ENCODE peak calls at places on chromosomes 7 and 10, in six cellular contexts. One of them, this sample, is unnamed.

GRCh38 chr10:323651-324293 is 188.5 kb downstream of the ZMYND11 start:
- DNase-seq in lower lobe of right lung: peak; percentile 68
- DNase-seq in upper lobe of right lung: peak; percentile 77
- DNase-seq in kidney epithelial cell: peak; percentile 85
- DNase-seq in GM12878: peak; percentile 65
- DNase-seq in hepatocyte: peak; percentile 77
- DNase-seq in this sample: no peak

GRCh38 chr7:108000875-108001758 is 1.8 kb downstream of the LAMB1 start:
- DNase-seq in lower lobe of right lung: peak; percentile 51
- DNase-seq in upper lobe of right lung: peak; percentile 66
- DNase-seq in kidney epithelial cell: no peak
- DNase-seq in GM12878: no peak
- DNase-seq in hepatocyte: peak; percentile 64
- DNase-seq in this sample: peak; percentile 55

GRCh38 chr7:30984359-30985107 is 20.8 kb downstream of the GHRHR start:
- DNase-seq in lower lobe of right lung: no peak
- DNase-seq in upper lobe of right lung: no peak
- DNase-seq in kidney epithelial cell: no peak
- DNase-seq in GM12878: no peak
- DNase-seq in hepatocyte: no peak
- DNase-seq in this sample: no peak

GRCh38 chr7:140754506-140754905 is 58.0 kb downstream of the NDUFB2 start:
- DNase-seq in lower lobe of right lung: no peak
- DNase-seq in upper lobe of right lung: no peak
- DNase-seq in kidney epithelial cell: no peak
- DNase-seq in GM12878: no peak
- DNase-seq in hepatocyte: no peak
- DNase-seq in this sample: no peak

GRCh38 chr10:97011397-97011796 is 174.4 kb downstream of the SLIT1 start:
- DNase-seq in lower lobe of right lung: no peak
- DNase-seq in upper lobe of right lung: no peak
- DNase-seq in kidney epithelial cell: no peak
- DNase-seq in GM12878: no peak
- DNase-seq in hepatocyte: no peak
- DNase-seq in this sample: no peak

GRCh38 chr7:140231779-140232491 is 55.2 kb upstream of the KDM7A start:
- DNase-seq in lower lobe of right lung: no peak
- DNase-seq in upper lobe of right lung: no peak
- DNase-seq in kidney epithelial cell: no peak
- DNase-seq in GM12878: no peak
- DNase-seq in hepatocyte: no peak
- DNase-seq in this sample: no peak

GRCh38 chr7:24877790-24878311 is 102.1 kb downstream of the OSBPL3 start:
- DNase-seq in lower lobe of right lung: no peak
- DNase-seq in upper lobe of right lung: no peak
- DNase-seq in kidney epithelial cell: no peak
- DNase-seq in GM12878: peak; percentile 62
- DNase-seq in hepatocyte: no peak
- DNase-seq in this sample: no peak

GRCh38 chr10:132545659-132546367 is 8.2 kb downstream of the INPP5A start:
- DNase-seq in lower lobe of right lung: no peak
- DNase-seq in upper lobe of right lung: no peak
- DNase-seq in kidney epithelial cell: no peak
- DNase-seq in GM12878: no peak
- DNase-seq in hepatocyte: no peak
- DNase-seq in this sample: no peak

GRCh38 chr7:1225462-1226154 is 7.1 kb upstream of the UNCX start:
- DNase-seq in lower lobe of right lung: no peak
- DNase-seq in upper lobe of right lung: no peak
- DNase-seq in kidney epithelial cell: no peak
- DNase-seq in GM12878: no peak
- DNase-seq in hepatocyte: peak; percentile 49
- DNase-seq in this sample: peak; percentile 45

GRCh38 chr7:81873559-81873958 is 103.7 kb upstream of the HGF start:
- DNase-seq in lower lobe of right lung: no peak
- DNase-seq in upper lobe of right lung: no peak
- DNase-seq in kidney epithelial cell: no peak
- DNase-seq in GM12878: peak; percentile 31
- DNase-seq in hepatocyte: no peak
- DNase-seq in this sample: no peak

GRCh38 chr10:12605580-12606405 is 256.4 kb downstream of the CAMK1D start:
- DNase-seq in lower lobe of right lung: peak; percentile 84
- DNase-seq in upper lobe of right lung: peak; percentile 86
- DNase-seq in kidney epithelial cell: peak; percentile 12
- DNase-seq in GM12878: no peak
- DNase-seq in hepatocyte: peak; percentile 64
- DNase-seq in this sample: no peak

GRCh38 chr7:81267508-81267907 is 348.7 kb upstream of the SEMA3C start:
- DNase-seq in lower lobe of right lung: no peak
- DNase-seq in upper lobe of right lung: no peak
- DNase-seq in kidney epithelial cell: no peak
- DNase-seq in GM12878: no peak
- DNase-seq in hepatocyte: no peak
- DNase-seq in this sample: no peak

GRCh38 chr10:12594448-12594944 is 245.1 kb downstream of the CAMK1D start:
- DNase-seq in lower lobe of right lung: no peak
- DNase-seq in upper lobe of right lung: no peak
- DNase-seq in kidney epithelial cell: no peak
- DNase-seq in GM12878: no peak
- DNase-seq in hepatocyte: no peak
- DNase-seq in this sample: no peak

GRCh38 chr7:87217983-87218653 is 1.4 kb downstream of the TMEM243 start:
- DNase-seq in lower lobe of right lung: no peak
- DNase-seq in upper lobe of right lung: no peak
- DNase-seq in kidney epithelial cell: no peak
- DNase-seq in GM12878: no peak
- DNase-seq in hepatocyte: no peak
- DNase-seq in this sample: no peak

GRCh38 chr10:107427021-107427420 is 262.5 kb upstream of the SORCS1 start:
- DNase-seq in lower lobe of right lung: no peak
- DNase-seq in upper lobe of right lung: no peak
- DNase-seq in kidney epithelial cell: no peak
- DNase-seq in GM12878: no peak
- DNase-seq in hepatocyte: no peak
- DNase-seq in this sample: no peak

GRCh38 chr7:147412782-147413186 is 1177.8 kb upstream of the C7orf33 start:
- DNase-seq in lower lobe of right lung: no peak
- DNase-seq in upper lobe of right lung: no peak
- DNase-seq in kidney epithelial cell: peak; percentile 42
- DNase-seq in GM12878: no peak
- DNase-seq in hepatocyte: no peak
- DNase-seq in this sample: peak; percentile 50

GRCh38 chr10:71779641-71780040 is 6.3 kb upstream of the VSIR start:
- DNase-seq in lower lobe of right lung: no peak
- DNase-seq in upper lobe of right lung: no peak
- DNase-seq in kidney epithelial cell: no peak
- DNase-seq in GM12878: no peak
- DNase-seq in hepatocyte: no peak
- DNase-seq in this sample: no peak

GRCh38 chr10:13310518-13311176 is 10.8 kb upstream of the PHYH start:
- DNase-seq in lower lobe of right lung: no peak
- DNase-seq in upper lobe of right lung: no peak
- DNase-seq in kidney epithelial cell: no peak
- DNase-seq in GM12878: no peak
- DNase-seq in hepatocyte: peak; percentile 8
- DNase-seq in this sample: no peak

GRCh38 chr10:131726967-131727366 is 173.8 kb upstream of the PPP2R2D start:
- DNase-seq in lower lobe of right lung: no peak
- DNase-seq in upper lobe of right lung: peak; percentile 54
- DNase-seq in kidney epithelial cell: no peak
- DNase-seq in GM12878: no peak
- DNase-seq in hepatocyte: no peak
- DNase-seq in this sample: no peak

GRCh38 chr10:132684164-132684891 is 101.6 kb downstream of the NKX6-2 start:
- DNase-seq in lower lobe of right lung: peak; percentile 15
- DNase-seq in upper lobe of right lung: peak; percentile 28
- DNase-seq in kidney epithelial cell: no peak
- DNase-seq in GM12878: peak; percentile 30
- DNase-seq in hepatocyte: no peak
- DNase-seq in this sample: peak; percentile 17

GRCh38 chr7:34036069-34036920 is 131.0 kb downstream of the BMPER start:
- DNase-seq in lower lobe of right lung: no peak
- DNase-seq in upper lobe of right lung: no peak
- DNase-seq in kidney epithelial cell: no peak
- DNase-seq in GM12878: no peak
- DNase-seq in hepatocyte: peak; percentile 75
- DNase-seq in this sample: peak; percentile 47

GRCh38 chr10:92284112-92284704 is 6.7 kb downstream of the CPEB3 start:
- DNase-seq in lower lobe of right lung: no peak
- DNase-seq in upper lobe of right lung: no peak
- DNase-seq in kidney epithelial cell: no peak
- DNase-seq in GM12878: no peak
- DNase-seq in hepatocyte: peak; percentile 33
- DNase-seq in this sample: no peak

GRCh38 chr10:73166972-73167371 is 836 bp downstream of the ECD start:
- DNase-seq in lower lobe of right lung: no peak
- DNase-seq in upper lobe of right lung: no peak
- DNase-seq in kidney epithelial cell: no peak
- DNase-seq in GM12878: no peak
- DNase-seq in hepatocyte: no peak
- DNase-seq in this sample: no peak
- H3K4me3 ChIP-seq in lower lobe of right lung: peak overlapping the region; percentile 92
- H3K4me3 ChIP-seq in upper lobe of right lung: peak overlapping the region; percentile 96
- H3K4me3 ChIP-seq in kidney epithelial cell: peak overlapping the region; percentile 95
- H3K4me3 ChIP-seq in GM12878: peak overlapping the region; percentile 96
- H3K4me3 ChIP-seq in hepatocyte: peak overlapping the region; percentile 78
- H3K4me3 ChIP-seq in this sample: peak overlapping the region; percentile 82

GRCh38 chr10:46318808-46319207 is 32.0 kb downstream of the ANTXRL start:
- DNase-seq in lower lobe of right lung: no peak
- DNase-seq in upper lobe of right lung: no peak
- DNase-seq in kidney epithelial cell: no peak
- DNase-seq in GM12878: no peak
- DNase-seq in hepatocyte: no peak
- DNase-seq in this sample: no peak
- H3K36me3 ChIP-seq in lower lobe of right lung: no peaks in the 10 kb centered on the region
- H3K36me3 ChIP-seq in upper lobe of right lung: no peaks in the 10 kb centered on the region
- H3K36me3 ChIP-seq in kidney epithelial cell: no peaks in the 10 kb centered on the region
- H3K36me3 ChIP-seq in GM12878: no peaks in the 10 kb centered on the region
- H3K36me3 ChIP-seq in hepatocyte: no peaks in the 10 kb centered on the region
- H3K36me3 ChIP-seq in this sample: no peaks in the 10 kb centered on the region

DNA sequence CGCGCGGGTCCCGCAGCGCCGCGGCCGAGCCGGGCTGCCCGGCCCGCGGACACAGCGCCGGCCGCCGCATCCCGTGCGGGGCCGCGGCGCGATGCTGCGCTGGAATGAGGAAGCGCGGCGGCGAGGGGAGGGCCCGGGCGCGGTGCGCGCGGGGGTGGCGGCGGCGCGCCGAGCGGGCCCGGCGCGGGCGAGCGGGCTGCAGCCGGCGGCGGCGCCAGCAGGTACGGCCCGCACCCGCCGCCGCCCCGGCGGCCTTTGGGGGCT is 690 bp upstream of the IKZF1 start:
- DNase-seq in lower lobe of right lung: peak; percentile 64
- DNase-seq in upper lobe of right lung: peak; percentile 68
- DNase-seq in kidney epithelial cell: no peak
- DNase-seq in GM12878: no peak
- DNase-seq in hepatocyte: peak; percentile 31
- DNase-seq in this sample: no peak
- H3K4me3 ChIP-seq in lower lobe of right lung: peak overlapping the region; percentile 60
- H3K4me3 ChIP-seq in upper lobe of right lung: peak overlapping the region; percentile 53
- H3K4me3 ChIP-seq in kidney epithelial cell: peak overlapping the region; percentile 43
- H3K4me3 ChIP-seq in GM12878: peak overlapping the region; percentile 79
- H3K4me3 ChIP-seq in hepatocyte: peak overlapping the region; percentile 64
- H3K4me3 ChIP-seq in this sample: no peak overlapping the region

DNA sequence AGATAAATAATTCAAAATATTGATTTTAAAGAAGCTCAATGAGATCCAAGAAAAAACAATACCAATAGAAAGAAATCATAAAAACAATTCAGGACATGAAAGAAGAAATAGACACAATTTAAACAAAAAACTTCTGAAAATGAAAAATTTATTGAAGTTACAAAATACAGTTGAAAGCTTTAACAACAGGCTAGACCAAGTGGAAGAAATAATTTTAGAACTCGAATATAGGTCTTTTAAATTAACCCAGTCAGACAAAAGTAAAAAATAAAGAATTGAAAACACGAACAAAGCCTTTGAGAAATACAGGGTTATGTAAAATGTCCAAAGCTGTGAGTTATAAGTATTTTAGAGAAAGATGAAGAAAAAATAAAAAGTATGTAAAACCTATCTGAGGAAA is 152.4 kb upstream of the SMIM30 start:
- DNase-seq in lower lobe of right lung: no peak
- DNase-seq in upper lobe of right lung: no peak
- DNase-seq in kidney epithelial cell: no peak
- DNase-seq in GM12878: no peak
- DNase-seq in hepatocyte: no peak
- DNase-seq in this sample: no peak
- H3K36me3 ChIP-seq in lower lobe of right lung: no peaks in the 10 kb centered on the region
- H3K36me3 ChIP-seq in upper lobe of right lung: no peaks in the 10 kb centered on the region
- H3K36me3 ChIP-seq in kidney epithelial cell: no peaks in the 10 kb centered on the region
- H3K36me3 ChIP-seq in GM12878: no peaks in the 10 kb centered on the region
- H3K36me3 ChIP-seq in hepatocyte: no peaks in the 10 kb centered on the region
- H3K36me3 ChIP-seq in this sample: no peaks in the 10 kb centered on the region

DNA sequence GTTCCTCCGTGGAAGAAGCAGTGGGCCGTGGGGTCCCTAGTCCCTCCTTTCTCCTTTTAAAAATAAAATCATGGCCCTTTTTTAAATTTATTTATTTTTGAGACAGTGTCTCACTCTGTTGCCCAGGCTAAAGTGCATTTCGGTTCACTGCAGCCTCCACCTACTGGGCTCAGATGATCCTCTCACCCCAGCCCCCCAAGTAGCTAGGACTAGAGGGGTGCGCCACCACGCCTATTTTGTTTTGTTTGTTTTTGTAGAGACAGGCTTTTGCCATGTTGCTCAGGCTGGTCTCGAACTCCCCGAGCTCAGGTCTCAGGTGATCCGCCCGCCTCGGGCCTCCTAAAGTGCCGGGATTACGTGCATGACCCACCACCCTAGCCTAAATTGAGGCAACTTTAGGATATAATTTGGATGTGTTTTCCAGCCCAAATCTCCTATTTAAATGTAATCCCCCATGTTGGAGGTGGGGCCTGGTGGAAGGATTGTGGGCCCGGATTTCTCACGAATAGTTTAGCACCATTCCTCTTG is 796 bp downstream of the ZNF736 start:
- DNase-seq in lower lobe of right lung: no peak
- DNase-seq in upper lobe of right lung: no peak
- DNase-seq in kidney epithelial cell: no peak
- DNase-seq in GM12878: no peak
- DNase-seq in hepatocyte: no peak
- DNase-seq in this sample: no peak
- H3K4me3 ChIP-seq in lower lobe of right lung: peak overlapping the region; percentile 87
- H3K4me3 ChIP-seq in upper lobe of right lung: peak overlapping the region; percentile 75
- H3K4me3 ChIP-seq in kidney epithelial cell: peak overlapping the region; percentile 82
- H3K4me3 ChIP-seq in GM12878: peak overlapping the region; percentile 96
- H3K4me3 ChIP-seq in hepatocyte: no peak overlapping the region
- H3K4me3 ChIP-seq in this sample: peak overlapping the region; percentile 45